ENCODE peak calls at places on chromosomes 6 and 20, in nine cellular contexts. R is H54; Y is mucosa of descending colon; I is DMS79 treated with DMSO at 0.1 percent for 48 hours; L is A172; K is T1000; M is stimulated activated CD4-positive, alpha-beta T cell treated with anti-CD3 and anti-CD28 coated beads, Interleukin-12 subunit alpha, Interleukin-12 subunit beta, amount 100 ng/mL, for 48 hours; S is activated CD4-positive, alpha-beta T cell treated with anti-CD3 and anti-CD28 coated beads for 1 hour; O is substantia nigra. N is an unnamed sample.

GRCh38 chr20:5923493-5923892 is 26.8 kb downstream of the TRMT6 start:
- DNase-seq in R (no peak), Y (no peak), I (no peak), L (no peak), K (no peak), M (no peak), S (no peak), O (no peak), N (no peak)

GRCh38 chr6:160013987-160014868 is 45.3 kb downstream of the IGF2R start:
- DNase-seq in R (no peak), Y (no peak), I (peak; percentile 37), L (no peak), K (no peak), M (no peak), S (no peak), O (no peak), N (no peak)

GRCh38 chr6:54391577-54391976 is 83.3 kb downstream of the TINAG start:
- DNase-seq in R (no peak), Y (no peak), I (no peak), L (no peak), K (no peak), M (no peak), S (no peak), O (no peak), N (no peak)

GRCh38 chr6:24126586-24127192 is 674 bp downstream of the NRSN1 start:
- DNase-seq in R (peak; percentile 53), Y (no peak), I (peak; percentile 66), L (peak; percentile 26), K (peak; percentile 29), M (no peak), S (no peak), O (peak; percentile 3), N (peak; percentile 38)

GRCh38 chr20:41316602-41317535 is 662 bp downstream of the ZHX3 start:
- DNase-seq in R (peak; percentile 83), Y (peak; percentile 90), I (no peak), L (peak; percentile 72), K (peak; percentile 25), M (peak; percentile 46), S (peak; percentile 62), O (peak; percentile 65), N (peak; percentile 93)

GRCh38 chr6:128507337-128508310 is 12.8 kb downstream of the PTPRK start:
- DNase-seq in R (no peak), Y (no peak), I (no peak), L (peak; percentile 56), K (no peak), M (no peak), S (no peak), O (no peak), N (peak; percentile 71)

GRCh38 chr20:7696311-7696710 is 243.9 kb downstream of the HAO1 start:
- DNase-seq in R (no peak), Y (no peak), I (no peak), L (no peak), K (no peak), M (no peak), S (no peak), O (no peak), N (peak; percentile 45)

GRCh38 chr6:127342946-127343752 is at the start of gene ECHDC1:
- DNase-seq in R (peak; percentile 29), Y (peak; percentile 78), I (peak; percentile 87), L (peak; percentile 61), K (peak; percentile 31), M (peak; percentile 69), S (peak; percentile 53), O (peak; percentile 51), N (peak; percentile 59)

N was measured in astrocyte.